ENCODE peak calls at places on chromosomes 13 and 19, in five cellular contexts. A is HCT116, K is suprapubic skin, D is GM23338, W is stomach. J is an unnamed sample. For H3K27me3, the result is how much of the 10 kb centered on the place peaks cover.

GRCh38 chr13:29791997-29792775 is 58.2 kb downstream of the UBL3 start:
- DNase-seq in A (no peak), K (no peak), D (no peak), W (no peak), J (no peak)

GRCh38 chr19:42594617-42595489 is at the start of gene CEACAM8:
- DNase-seq in A (no peak), K (no peak), D (peak), W (no peak), J (no peak)

GRCh38 chr19:57231686-57232085 is 863 bp downstream of the AURKC start:
- DNase-seq in A (no peak), K (no peak), D (peak), W (no peak), J (no peak)

GRCh38 chr19:33388231-33388816 is 14.8 kb downstream of the CEBPG start:
- DNase-seq in A (no peak), K (peak), D (no peak), W (no peak), J (no peak)

GRCh38 chr19:29952646-29953045 is 10.6 kb downstream of the URI1 start:
- DNase-seq in A (no peak), K (no peak), D (no peak), W (no peak), J (no peak)

GRCh38 chr13:110421696-110422395 is 114.8 kb downstream of the COL4A2 start:
- DNase-seq in A (no peak), K (no peak), D (no peak), W (no peak), J (no peak)

GRCh38 chr13:80116107-80116506 is 224.8 kb downstream of the SPRY2 start:
- DNase-seq in A (no peak), K (no peak), D (no peak), W (no peak), J (no peak)

GRCh38 chr13:63190219-63190618 is 1774.6 kb upstream of the PCDH20 start:
- DNase-seq in A (no peak), K (no peak), D (no peak), W (no peak), J (no peak)

GRCh38 chr13:76289558-76289957 is 596.6 kb downstream of the KCTD12 start:
- DNase-seq in A (no peak), K (no peak), D (no peak), W (no peak), J (no peak)

GRCh38 chr13:33510350-33510749 is 224.8 kb upstream of the STARD13 start:
- DNase-seq in A (no peak), K (no peak), D (no peak), W (no peak), J (no peak)

GRCh38 chr19:12994701-12995595 is at the start of gene NFIX:
- DNase-seq in A (no peak), K (peak), D (peak), W (peak), J (peak)

GRCh38 chr13:19586904-19587634 is 25.7 kb upstream of the TPTE2 start:
- DNase-seq in A (no peak), K (no peak), D (peak), W (peak), J (peak)

GRCh38 chr13:54092686-54093085 is 1064.1 kb downstream of the OLFM4 start:
- DNase-seq in A (no peak), K (no peak), D (peak), W (no peak), J (no peak)

GRCh38 chr13:23468811-23469210 is 35.3 kb upstream of the SACS start:
- DNase-seq in A (no peak), K (no peak), D (no peak), W (no peak), J (no peak)

GRCh38 chr19:16896098-16896912 is 7.5 kb downstream of the F2RL3 start:
- DNase-seq in A (no peak), K (peak), D (peak), W (no peak), J (no peak)

GRCh38 chr19:42512743-42513304 is 15.5 kb downstream of the CEACAM1 start:
- DNase-seq in A (no peak), K (no peak), D (no peak), W (no peak), J (no peak)

DNA sequence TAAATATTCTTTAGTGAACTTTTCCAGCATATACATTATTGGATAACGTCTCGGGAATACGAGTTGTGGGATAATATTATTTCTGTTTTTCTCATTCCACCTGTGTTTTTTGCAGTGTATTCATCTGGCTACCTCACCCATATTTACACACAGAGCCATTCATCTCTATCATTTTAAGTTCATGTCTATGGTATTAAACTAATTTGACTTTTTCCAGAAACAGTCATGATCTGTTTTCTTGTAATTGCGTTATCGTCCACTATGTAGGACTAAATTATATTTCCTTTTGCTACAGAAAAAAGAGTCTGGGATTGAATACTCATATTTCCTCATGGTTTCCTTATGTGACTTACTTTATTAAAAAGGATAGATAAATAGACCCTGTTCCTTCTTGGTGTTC is 2.7 kb downstream of the ATP11A start:
- DNase-seq in A (no peak), K (no peak), D (no peak), W (no peak), J (no peak)
- H3K4me3 ChIP-seq in A (no peak), K (no peak), D (peak), W (no peak), J (no peak)

GRCh38 chr13:59319276-59319675 is 844.5 kb downstream of the DIAPH3 start:
- DNase-seq in A (no peak), K (no peak), D (no peak), W (no peak), J (no peak)
- TF ChIP-seq POLR2AphosphoS5 in A (no peak), K (no peak), D (no peak), W (no peak), J (no peak)

GRCh38 chr19:5495792-5496191 is 40.6 kb downstream of the ZNRF4 start:
- DNase-seq in A (no peak), K (no peak), D (no peak), W (no peak), J (no peak)

GRCh38 chr19:5498817-5499535 is 43.8 kb downstream of the ZNRF4 start:
- DNase-seq in A (no peak), K (no peak), D (peak), W (no peak), J (no peak)

GRCh38 chr19:5494780-5495179 is 39.6 kb downstream of the ZNRF4 start:
- DNase-seq in A (no peak), K (no peak), D (no peak), W (no peak), J (no peak)

GRCh38 chr19:5492813-5493409 is 37.7 kb downstream of the ZNRF4 start:
- DNase-seq in A (no peak), K (no peak), D (no peak), W (no peak), J (no peak)

DNA sequence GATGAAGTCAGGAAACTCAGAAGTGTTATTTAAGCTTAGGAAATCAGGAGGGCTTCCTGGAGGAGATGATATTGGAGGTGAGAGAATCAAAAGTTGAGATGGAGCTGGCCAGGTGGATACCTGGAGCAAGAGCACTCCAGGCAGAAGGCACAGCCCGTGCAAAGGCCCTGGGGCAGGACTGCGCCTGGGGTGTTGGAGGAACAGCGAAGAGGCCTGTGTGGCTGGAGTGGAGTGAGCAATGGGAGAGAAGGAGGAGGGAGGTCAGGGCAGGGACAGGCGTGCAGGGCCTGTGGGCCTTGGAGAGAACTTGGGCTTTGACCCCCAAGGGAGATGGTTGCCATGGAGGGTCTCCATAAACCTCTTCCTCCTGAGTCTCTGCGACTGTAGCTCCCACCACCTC is 42.1 kb downstream of the ZNRF4 start:
- DNase-seq in A (no peak), K (no peak), D (no peak), W (no peak), J (no peak)
- H3K27me3 ChIP-seq in A (under half), K (half or more), D (half or more), W (under half), J (under half)

GRCh38 chr13:26664286-26664685 is 96.3 kb downstream of the GPR12 start:
- DNase-seq in A (no peak), K (no peak), D (no peak), W (no peak), J (no peak)
- H3K4me3 ChIP-seq in A (no peak), K (no peak), D (no peak), W (no peak), J (no peak)

J was measured in HL-60.